ENCODE peak calls at places on chromosomes 6 and 20, in nine cellular contexts. I, T, K, E, O, G, P, F and N are unnamed samples.

GRCh38 chr20:50758469-50758868 is 27.1 kb downstream of the PARD6B start:
- DNase-seq in I (no peak), T (no peak), K (no peak), E (no peak), O (no peak), G (peak; percentile 22), P (no peak), F (no peak), N (peak; percentile 72)

GRCh38 chr6:110688661-110689268 is 126.5 kb downstream of the CDK19 start:
- DNase-seq in I (no peak), T (no peak), K (no peak), E (no peak), O (no peak), G (no peak), P (no peak), F (no peak), N (no peak)

GRCh38 chr20:62361799-62362589 is 5.1 kb downstream of the LAMA5 start:
- DNase-seq in I (no peak), T (no peak), K (peak; percentile 86), E (no peak), O (no peak), G (no peak), P (peak; percentile 67), F (no peak), N (no peak)

GRCh38 chr6:143279385-143279784 is 171.1 kb downstream of the ADAT2 start:
- DNase-seq in I (no peak), T (no peak), K (peak; percentile 7), E (no peak), O (no peak), G (peak; percentile 56), P (no peak), F (peak; percentile 2), N (no peak)

GRCh38 chr6:167798453-167798852 is 28.3 kb upstream of the AFDN start:
- DNase-seq in I (no peak), T (no peak), K (no peak), E (no peak), O (no peak), G (no peak), P (no peak), F (no peak), N (no peak)

GRCh38 chr6:127515234-127515793 is 3.8 kb downstream of the MTCL3 start:
- DNase-seq in I (no peak), T (peak; percentile 1), K (no peak), E (no peak), O (no peak), G (peak; percentile 67), P (no peak), F (peak; percentile 26), N (no peak)

GRCh38 chr20:45011108-45011526 is 44.8 kb downstream of the STK4 start:
- DNase-seq in I (peak; percentile 62), T (no peak), K (peak; percentile 50), E (no peak), O (no peak), G (peak; percentile 89), P (no peak), F (peak; percentile 46), N (peak; percentile 45)

GRCh38 chr6:87375315-87375714 is 30.7 kb downstream of the C6orf163 start:
- DNase-seq in I (no peak), T (no peak), K (no peak), E (no peak), O (no peak), G (no peak), P (no peak), F (no peak), N (no peak)

GRCh38 chr20:8930691-8931090 is 138.2 kb upstream of the PLCB4 start:
- DNase-seq in I (no peak), T (no peak), K (no peak), E (peak; percentile 45), O (no peak), G (peak; percentile 2), P (no peak), F (no peak), N (no peak)